ENCODE peak calls at places on chromosomes 4 and X, in five cellular contexts. W is fibroblast of pulmonary artery, S is PC-3, B is brain microvascular endothelial cell, I is suprapubic skin. H is an unnamed sample.

GRCh38 chr4:184268574-184269160 is 51.0 kb upstream of the ENPP6 start:
- DNase-seq in B (no peak), S (no peak), I (no peak), W (peak), H (peak)

GRCh38 chrX:154732421-154733071 is 18.3 kb downstream of the GAB3 start:
- DNase-seq in S (peak), I (no peak), W (peak), B (peak), H (peak)

GRCh38 chr4:92232566-92232965 is 71.2 kb upstream of the GRID2 start:
- DNase-seq in I (no peak), B (no peak), W (no peak), S (peak), H (peak)

GRCh38 chr4:47577779-47578553 is 92.9 kb downstream of the ATP10D start:
- DNase-seq in B (peak), I (no peak), S (no peak), W (peak), H (peak)

GRCh38 chrX:133570549-133570948 is 155.3 kb upstream of the GPC4 start:
- DNase-seq in S (peak), I (no peak), B (no peak), W (no peak), H (no peak)

GRCh38 chrX:18983711-18984380 is at the start of gene PHKA2:
- DNase-seq in W (peak), I (peak), B (peak), S (peak), H (peak)

GRCh38 chrX:46179748-46180147 is 365.5 kb downstream of the ZNF674 start:
- DNase-seq in W (no peak), I (no peak), B (no peak), S (no peak), H (no peak)

GRCh38 chr4:101367201-101367600 is 19.9 kb upstream of the PPP3CA start:
- DNase-seq in W (peak), I (no peak), B (peak), S (peak), H (peak)

GRCh38 chr4:157713342-157713741 is 459.5 kb downstream of the GASK1B start:
- DNase-seq in I (no peak), W (peak), S (peak), B (no peak), H (no peak)

GRCh38 chr4:145920205-145920604 is 18.4 kb downstream of the ZNF827 start:
- DNase-seq in S (no peak), B (peak), I (no peak), W (peak), H (peak)

GRCh38 chr4:79882806-79883205 is 190.2 kb downstream of the ANTXR2 start:
- DNase-seq in I (no peak), S (no peak), B (no peak), W (no peak), H (no peak)

GRCh38 chr4:106315476-106315967 is 487 bp downstream of the TBCK start:
- DNase-seq in W (peak), S (peak), I (peak), B (peak), H (peak)

GRCh38 chrX:50638123-50638522 is 167.5 kb upstream of the DGKK start:
- DNase-seq in I (no peak), B (no peak), W (peak), S (no peak), H (peak)

GRCh38 chrX:17414839-17415238 is 39.8 kb downstream of the NHS start:
- DNase-seq in S (no peak), B (no peak), I (peak), W (no peak), H (no peak)

GRCh38 chr4:87427518-87427868 is 5.1 kb downstream of the NUDT9 start:
- DNase-seq in I (no peak), B (no peak), W (no peak), S (no peak), H (no peak)

GRCh38 chr4:38383646-38384121 is 280.3 kb upstream of the KLF3 start:
- DNase-seq in I (no peak), S (no peak), W (no peak), B (no peak), H (no peak)

GRCh38 chr4:135724426-135724825 is 1522.8 kb upstream of the PABPC4L start:
- DNase-seq in S (peak), W (peak), I (no peak), B (no peak), H (no peak)

GRCh38 chrX:1537031-1537715 is at the start of gene P2RY8:
- DNase-seq in S (peak), B (peak), W (peak), I (peak), H (peak)

GRCh38 chr4:81577392-81577791 is 105.7 kb upstream of the RASGEF1B start:
- DNase-seq in B (no peak), S (no peak), W (no peak), I (no peak), H (no peak)

GRCh38 chr4:85153221-85153620 is 186.7 kb upstream of the WDFY3 start:
- DNase-seq in I (no peak), B (no peak), S (no peak), W (peak), H (peak)

GRCh38 chr4:105936901-105937300 is 41.6 kb downstream of the NPNT start:
- DNase-seq in W (no peak), I (no peak), S (no peak), B (no peak), H (no peak)

GRCh38 chr4:182142146-182143085 is 100.8 kb upstream of the TENM3 start:
- DNase-seq in W (peak), S (no peak), I (no peak), B (no peak), H (peak)

GRCh38 chr4:185899833-185900232 is 87.8 kb upstream of the SORBS2 start:
- DNase-seq in B (no peak), S (no peak), W (no peak), I (no peak), H (no peak)

GRCh38 chr4:5510506-5510905 is 197.9 kb downstream of the EVC2 start:
- DNase-seq in I (no peak), W (no peak), S (no peak), B (no peak), H (peak)

GRCh38 chr4:185167205-185167604 is 24.1 kb downstream of the SLC25A4 start:
- DNase-seq in W (peak), S (no peak), B (peak), I (no peak), H (peak)

GRCh38 chrX:150525061-150525919 is 43.1 kb upstream of the MTM1 start:
- DNase-seq in I (no peak), S (no peak), W (no peak), B (no peak), H (no peak)

GRCh38 chrX:154730271-154730883 is 20.5 kb downstream of the GAB3 start:
- DNase-seq in S (peak), W (peak), B (peak), I (peak), H (peak)

GRCh38 chr4:134027931-134028330 is 173.7 kb downstream of the PABPC4L start:
- DNase-seq in I (no peak), S (peak), B (peak), W (peak), H (peak)

GRCh38 chr4:8329859-8330761 is 60.6 kb downstream of the HTRA3 start:
- DNase-seq in W (no peak), I (peak), S (no peak), B (no peak), H (no peak)

GRCh38 chr4:14926368-14926767 is 75.9 kb upstream of the CPEB2 start:
- DNase-seq in I (no peak), B (no peak), S (no peak), W (no peak), H (no peak)

GRCh38 chr4:111045992-111046391 is 423.1 kb upstream of the PITX2 start:
- DNase-seq in W (no peak), I (no peak), S (no peak), B (no peak), H (no peak)

GRCh38 chrX:40154853-40155616 is 57.3 kb upstream of the BCOR start:
- DNase-seq in I (no peak), W (peak), B (no peak), S (peak), H (peak)

GRCh38 chrX:132958086-132958703 is at the start of gene HS6ST2:
- DNase-seq in S (no peak), W (no peak), B (no peak), I (no peak), H (no peak)

GRCh38 chr4:111839186-111839585 is 306.1 kb upstream of the FAM241A start:
- DNase-seq in I (no peak), B (no peak), W (no peak), S (no peak), H (no peak)

GRCh38 chrX:22343192-22343591 is 70.5 kb downstream of the CBLL2 start:
- DNase-seq in S (no peak), W (no peak), B (no peak), I (no peak), H (no peak)

GRCh38 chr4:79042079-79042674 is 102.9 kb upstream of the PAQR3 start:
- DNase-seq in S (peak), W (peak), B (peak), I (no peak), H (peak)

GRCh38 chr4:80257851-80258250 is 8.6 kb upstream of the FGF5 start:
- DNase-seq in I (no peak), W (no peak), B (no peak), S (no peak), H (no peak)

GRCh38 chrX:82218361-82218760 is 1016.5 kb downstream of the SH3BGRL start:
- DNase-seq in S (peak), W (no peak), I (no peak), B (no peak), H (no peak)

GRCh38 chr4:181819951-181820350 is 423.3 kb upstream of the TENM3 start:
- DNase-seq in S (no peak), B (peak), I (no peak), W (no peak), H (peak)

GRCh38 chr4:176563591-176563990 is 229.1 kb downstream of the VEGFC start:
- DNase-seq in W (peak), S (peak), B (peak), I (no peak), H (peak)
- TF ChIP-seq CTCF in W (peak), S (peak), B (peak), I (no peak), H (peak)

GRCh38 chrX:9786839-9787635 is 808 bp downstream of the SHROOM2 start:
- DNase-seq in W (no peak), I (no peak), S (peak), B (no peak), H (peak)
- H3K4me3 ChIP-seq in W (peak), I (peak), S (peak), B (peak), H (peak)

GRCh38 chrX:144896323-144896722 is 351.0 kb upstream of the SPANXN1 start:
- DNase-seq in I (no peak), S (peak), B (no peak), W (no peak), H (peak)
- TF ChIP-seq CTCF in I (no peak), S (peak), B (peak), W (no peak), H (peak)

GRCh38 chrX:387729-388128 is 1.0 kb upstream of the PPP2R3B start:
- DNase-seq in S (no peak), B (no peak), W (no peak), I (no peak), H (no peak)
- H3K4me3 ChIP-seq in S (peak), B (peak), W (peak), I (peak), H (peak)

DNA sequence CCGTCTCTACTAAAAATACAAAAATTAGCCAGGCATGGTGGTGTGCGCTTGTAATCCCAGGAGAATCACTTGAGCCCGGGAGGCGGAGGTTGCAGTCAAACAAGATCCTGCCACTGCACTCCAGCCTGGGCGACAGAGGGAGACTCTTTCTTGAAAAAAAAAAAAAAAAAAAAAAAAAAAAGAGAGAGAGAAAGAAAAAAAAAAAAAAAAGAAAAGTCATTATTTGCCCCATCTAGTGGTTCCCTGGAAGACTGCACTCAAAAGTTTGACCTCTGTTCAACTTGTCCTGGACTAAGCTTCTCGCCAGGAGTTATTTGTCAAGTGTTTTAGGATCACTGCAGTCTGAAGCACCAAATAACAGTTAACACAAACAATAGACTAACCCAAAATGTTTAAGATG is 45.3 kb upstream of the KCTD8 start:
- DNase-seq in B (peak), I (no peak), S (peak), W (peak), H (peak)
- TF ChIP-seq CTCF in B (peak), I (peak), S (peak), W (peak), H (peak)

GRCh38 chr4:40200881-40201797 is 4.3 kb downstream of the RHOH start:
- DNase-seq in I (no peak), W (no peak), S (peak), B (no peak), H (no peak)
- H3K4me3 ChIP-seq in I (peak), W (no peak), S (no peak), B (no peak), H (no peak)

GRCh38 chrX:135477576-135477975 is 42.9 kb upstream of the INTS6L start:
- DNase-seq in B (peak), I (no peak), W (peak), S (peak), H (peak)
- TF ChIP-seq CTCF in B (peak), I (no peak), W (peak), S (peak), H (peak)

DNA sequence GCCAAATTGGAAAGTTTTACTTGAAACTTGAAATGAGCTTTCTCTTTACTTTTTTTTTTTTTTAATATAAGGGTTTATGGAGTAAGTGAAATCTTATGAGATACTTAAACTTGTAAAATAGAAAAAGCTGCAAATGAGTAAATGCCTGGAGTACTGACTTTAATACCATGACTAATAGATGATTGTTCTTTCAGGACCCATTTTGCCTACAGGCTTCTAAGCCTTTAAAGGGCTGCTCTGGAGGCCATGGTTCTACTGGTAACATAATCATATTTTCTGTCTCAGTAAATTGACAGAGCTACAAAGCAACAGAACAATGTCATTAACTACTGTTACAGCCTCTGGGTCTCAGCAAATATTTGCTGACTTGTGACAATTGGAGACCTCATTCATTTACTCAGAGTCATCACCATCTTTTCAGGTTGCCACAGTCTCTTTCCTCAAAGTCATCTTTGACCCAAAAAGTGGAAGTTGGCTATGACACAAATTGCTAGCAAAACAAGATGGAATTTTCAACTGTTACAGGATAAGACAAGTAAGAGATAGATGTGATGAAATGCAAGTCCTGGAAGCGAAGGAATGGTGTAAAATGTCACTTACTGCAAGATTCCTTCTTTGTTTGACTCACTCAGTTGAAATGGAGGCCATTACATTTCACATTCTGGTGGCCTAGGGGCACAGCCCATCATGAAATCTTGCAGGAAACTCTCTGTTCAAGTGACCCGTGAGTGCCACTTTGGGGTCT is 132.7 kb downstream of the BTC start:
- DNase-seq in B (peak), I (no peak), W (peak), S (peak), H (peak)
- H3K4me3 ChIP-seq in B (no peak), I (no peak), W (no peak), S (no peak), H (no peak)

GRCh38 chr4:77697860-77698599 is 92.4 kb downstream of the CXCL13 start:
- DNase-seq in B (peak), I (no peak), W (peak), S (peak), H (peak)
- TF ChIP-seq CTCF in B (peak), I (no peak), W (peak), S (peak), H (peak)

GRCh38 chr4:102817613-102818268 is 9.6 kb downstream of the UBE2D3 start:
- DNase-seq in S (no peak), B (no peak), I (no peak), W (no peak), H (no peak)

GRCh38 chr4:102823464-102823863 is 3.9 kb downstream of the UBE2D3 start:
- DNase-seq in W (no peak), S (no peak), B (no peak), I (no peak), H (no peak)

GRCh38 chr4:102817021-102817605 is 10.2 kb downstream of the UBE2D3 start:
- DNase-seq in I (no peak), S (no peak), B (no peak), W (no peak), H (no peak)

GRCh38 chr4:102815981-102816380 is 11.4 kb downstream of the UBE2D3 start:
- DNase-seq in S (peak), B (peak), W (peak), I (no peak), H (peak)

GRCh38 chr4:102819588-102820365 is 7.6 kb downstream of the UBE2D3 start:
- DNase-seq in W (no peak), B (peak), S (no peak), I (no peak), H (no peak)
- H3K4me3 ChIP-seq in W (no peak), B (no peak), S (no peak), I (no peak), H (no peak)

H was measured in cardiac fibroblast.